ENCODE peak calls at places on chromosomes 11 and 22, in four cellular contexts. One of them, this sample, is unnamed.

GRCh38 chr11:83566948-83567347 is 280.8 kb upstream of the CCDC90B start:
- DNase-seq in WTC11: no peak
- DNase-seq in HepG2: no peak
- DNase-seq in K562: no peak
- DNase-seq in this sample: no peak

GRCh38 chr11:47464479-47464878 is 15.5 kb upstream of the RAPSN start:
- DNase-seq in WTC11: peak; percentile 20
- DNase-seq in HepG2: no peak
- DNase-seq in K562: no peak
- DNase-seq in this sample: no peak

GRCh38 chr11:57500526-57500925 is 15.0 kb downstream of the SLC43A1 start:
- DNase-seq in WTC11: no peak
- DNase-seq in HepG2: no peak
- DNase-seq in K562: no peak
- DNase-seq in this sample: no peak

GRCh38 chr11:124511739-124512138 is 31.7 kb downstream of the OR8B12 start:
- DNase-seq in WTC11: no peak
- DNase-seq in HepG2: no peak
- DNase-seq in K562: no peak
- DNase-seq in this sample: no peak

GRCh38 chr11:62922653-62923371 is 1.6 kb upstream of the CHRM1 start:
- DNase-seq in WTC11: peak; percentile 75
- DNase-seq in HepG2: no peak
- DNase-seq in K562: peak; percentile 79
- DNase-seq in this sample: no peak

GRCh38 chr11:79794484-79795393 is 353.9 kb upstream of the TENM4 start:
- DNase-seq in WTC11: no peak
- DNase-seq in HepG2: no peak
- DNase-seq in K562: no peak
- DNase-seq in this sample: no peak

GRCh38 chr22:50304528-50305392 is 2.7 kb downstream of the PLXNB2 start:
- DNase-seq in WTC11: no peak
- DNase-seq in HepG2: no peak
- DNase-seq in K562: peak; percentile 59
- DNase-seq in this sample: no peak

GRCh38 chr11:40286137-40286536 is 1173.3 kb downstream of the LRRC4C start:
- DNase-seq in WTC11: no peak
- DNase-seq in HepG2: no peak
- DNase-seq in K562: no peak
- DNase-seq in this sample: no peak

GRCh38 chr11:12842933-12843636 is 166.0 kb upstream of the RASSF10 start:
- DNase-seq in WTC11: no peak
- DNase-seq in HepG2: no peak
- DNase-seq in K562: peak; percentile 75
- DNase-seq in this sample: no peak

GRCh38 chr11:59669611-59670009 is 773 bp upstream of the PATL1 start:
- DNase-seq in WTC11: peak; percentile 26
- DNase-seq in HepG2: no peak
- DNase-seq in K562: no peak
- DNase-seq in this sample: no peak

GRCh38 chr22:38843201-38843715 is 570 bp downstream of the NPTXR start:
- DNase-seq in WTC11: peak; percentile 60
- DNase-seq in HepG2: peak; percentile 39
- DNase-seq in K562: peak; percentile 52
- DNase-seq in this sample: no peak

GRCh38 chr22:36107436-36107835 is 53.1 kb downstream of the APOL3 start:
- DNase-seq in WTC11: no peak
- DNase-seq in HepG2: no peak
- DNase-seq in K562: no peak
- DNase-seq in this sample: no peak

GRCh38 chr11:12066056-12066798 is 44.2 kb upstream of the MICAL2 start:
- DNase-seq in WTC11: no peak
- DNase-seq in HepG2: peak; percentile 94
- DNase-seq in K562: peak; percentile 34
- DNase-seq in this sample: no peak

GRCh38 chr22:40008726-40009125 is 14.0 kb downstream of the FAM83F start:
- DNase-seq in WTC11: no peak
- DNase-seq in HepG2: no peak
- DNase-seq in K562: no peak
- DNase-seq in this sample: no peak

GRCh38 chr22:36644333-36644757 is 59.2 kb downstream of the CACNG2 start:
- DNase-seq in WTC11: peak; percentile 59
- DNase-seq in HepG2: peak; percentile 51
- DNase-seq in K562: peak; percentile 38
- DNase-seq in this sample: no peak

GRCh38 chr11:45105233-45105992 is 41.0 kb upstream of the PRDM11 start:
- DNase-seq in WTC11: peak; percentile 87
- DNase-seq in HepG2: peak; percentile 40
- DNase-seq in K562: peak; percentile 75
- DNase-seq in this sample: no peak

GRCh38 chr11:45106440-45106839 is 40.0 kb upstream of the PRDM11 start:
- DNase-seq in WTC11: no peak
- DNase-seq in HepG2: no peak
- DNase-seq in K562: no peak
- DNase-seq in this sample: no peak

GRCh38 chr11:45108070-45109064 is 38.1 kb upstream of the PRDM11 start:
- DNase-seq in WTC11: no peak
- DNase-seq in HepG2: no peak
- DNase-seq in K562: no peak
- DNase-seq in this sample: no peak

GRCh38 chr11:45106006-45106405 is 40.4 kb upstream of the PRDM11 start:
- DNase-seq in WTC11: no peak
- DNase-seq in HepG2: no peak
- DNase-seq in K562: no peak
- DNase-seq in this sample: no peak

DNA sequence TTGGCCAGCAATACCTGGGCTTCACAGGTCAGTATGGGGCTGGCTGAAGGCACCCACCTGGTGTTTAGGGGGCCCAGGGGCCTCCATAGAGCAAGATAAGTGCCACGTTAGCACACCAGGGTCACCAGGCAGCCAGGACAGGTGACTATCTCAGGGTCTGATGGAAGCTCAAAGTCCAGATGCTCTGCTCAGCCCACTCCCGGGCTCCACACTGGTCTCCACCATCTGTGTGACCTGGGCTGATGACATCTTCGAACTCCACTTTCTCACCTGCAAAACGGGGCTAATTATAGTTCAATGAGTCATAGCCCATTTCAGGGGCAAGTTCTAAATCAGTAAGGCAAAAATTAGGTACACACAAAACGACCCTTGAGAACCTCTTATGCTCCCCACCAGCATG is 39.4 kb upstream of the PRDM11 start:
- DNase-seq in WTC11: no peak
- DNase-seq in HepG2: peak; percentile 13
- DNase-seq in K562: no peak
- DNase-seq in this sample: no peak
- TF ChIP-seq TCF7 in WTC11: no peak
- TF ChIP-seq TCF7 in HepG2: no peak
- TF ChIP-seq TCF7 in K562: no peak
- TF ChIP-seq TCF7 in this sample: no peak

GRCh38 chr11:71504526-71504925 is 22.5 kb upstream of the KRTAP5-7 start:
- DNase-seq in WTC11: no peak
- DNase-seq in HepG2: no peak
- DNase-seq in K562: no peak
- DNase-seq in this sample: no peak

GRCh38 chr11:71501071-71501985 is 25.7 kb upstream of the KRTAP5-7 start:
- DNase-seq in WTC11: no peak
- DNase-seq in HepG2: no peak
- DNase-seq in K562: no peak
- DNase-seq in this sample: no peak

GRCh38 chr11:71502026-71502425 is 25.0 kb upstream of the KRTAP5-7 start:
- DNase-seq in WTC11: no peak
- DNase-seq in HepG2: no peak
- DNase-seq in K562: no peak
- DNase-seq in this sample: no peak

GRCh38 chr11:71505001-71505400 is 22.1 kb upstream of the KRTAP5-7 start:
- DNase-seq in WTC11: no peak
- DNase-seq in HepG2: no peak
- DNase-seq in K562: no peak
- DNase-seq in this sample: no peak

DNA sequence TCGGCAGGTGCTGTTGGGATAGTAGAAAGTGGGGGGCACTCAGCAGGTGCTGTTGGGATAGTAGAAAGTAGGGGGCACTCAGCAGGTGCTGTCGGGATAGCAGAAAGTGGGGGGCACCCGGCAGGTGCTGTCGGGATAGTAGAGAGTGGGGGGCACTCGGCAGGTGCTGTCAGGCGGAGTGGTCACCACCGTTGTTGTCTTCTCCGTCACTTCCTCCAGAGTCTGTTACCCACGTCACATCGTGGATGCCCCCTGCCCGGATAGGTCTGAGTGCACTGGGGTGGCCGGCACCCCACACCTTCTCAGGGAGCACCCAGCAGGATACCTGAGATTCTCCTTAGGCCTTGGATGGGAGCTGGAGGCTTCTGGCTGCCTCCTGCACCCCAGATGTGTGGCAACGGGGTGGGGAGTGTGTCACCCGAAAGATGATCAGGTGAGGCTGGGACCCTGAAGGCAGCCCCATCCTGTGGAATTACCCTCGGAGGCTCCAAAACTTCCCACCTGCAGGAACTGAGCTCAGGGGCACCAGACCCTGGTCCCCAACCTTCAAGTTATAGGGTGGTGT is 24.1 kb upstream of the KRTAP5-7 start:
- DNase-seq in WTC11: no peak
- DNase-seq in HepG2: no peak
- DNase-seq in K562: no peak
- DNase-seq in this sample: no peak
- TF ChIP-seq TCF7 in WTC11: no peak
- TF ChIP-seq TCF7 in HepG2: no peak
- TF ChIP-seq TCF7 in K562: no peak
- TF ChIP-seq TCF7 in this sample: no peak

GRCh38 chr11:113519989-113520613 is 44.9 kb upstream of the DRD2 start:
- DNase-seq in WTC11: no peak
- DNase-seq in HepG2: no peak
- DNase-seq in K562: no peak
- DNase-seq in this sample: no peak

GRCh38 chr11:113518716-113519495 is 43.7 kb upstream of the DRD2 start:
- DNase-seq in WTC11: no peak
- DNase-seq in HepG2: no peak
- DNase-seq in K562: no peak
- DNase-seq in this sample: no peak

DNA sequence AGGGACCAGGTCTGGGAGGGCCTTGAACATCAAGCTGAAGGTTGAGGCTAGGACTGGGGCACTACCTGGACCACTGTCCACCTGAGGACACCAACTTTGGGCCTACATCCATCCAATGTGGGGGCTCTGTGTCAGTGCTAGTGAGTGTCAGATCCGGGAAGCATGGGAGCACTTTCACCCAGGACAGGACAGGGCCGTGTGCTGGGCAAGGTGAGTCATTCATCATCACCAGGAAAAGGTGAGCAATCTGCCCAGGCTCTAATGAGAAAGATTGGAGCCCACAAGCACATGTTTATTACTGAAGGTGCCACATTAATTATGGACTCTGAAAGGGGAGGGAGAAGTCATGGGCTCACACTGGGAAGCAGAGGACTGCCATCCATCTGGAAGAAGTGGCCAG is 39.7 kb upstream of the DRD2 start:
- DNase-seq in WTC11: no peak
- DNase-seq in HepG2: no peak
- DNase-seq in K562: no peak
- DNase-seq in this sample: no peak
- TF ChIP-seq TCF7 in WTC11: no peak
- TF ChIP-seq TCF7 in HepG2: no peak
- TF ChIP-seq TCF7 in K562: no peak
- TF ChIP-seq TCF7 in this sample: no peak

DNA sequence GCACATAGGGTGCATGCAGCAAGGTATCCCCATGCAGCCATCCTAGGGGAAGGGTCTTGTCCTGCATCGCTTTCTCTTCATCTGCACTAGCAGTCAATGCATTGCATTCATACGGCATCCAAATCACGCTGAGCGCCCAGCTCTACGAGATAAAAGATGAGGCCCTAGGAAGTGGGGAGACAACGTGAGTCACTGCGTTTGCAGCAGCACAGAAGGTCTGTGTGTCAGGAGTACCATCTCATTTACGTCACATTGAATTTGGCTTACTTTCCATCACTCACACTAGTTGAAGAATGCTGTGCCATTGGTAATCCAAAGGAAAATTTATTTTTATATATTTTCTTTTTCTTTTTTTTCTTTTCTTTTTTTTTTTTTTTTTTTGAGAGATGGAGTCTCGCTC is 2.5 kb upstream of the ST14 start:
- DNase-seq in WTC11: no peak
- DNase-seq in HepG2: no peak
- DNase-seq in K562: no peak
- DNase-seq in this sample: no peak
- TF ChIP-seq TCF7 in WTC11: no peak
- TF ChIP-seq TCF7 in HepG2: no peak
- TF ChIP-seq TCF7 in K562: no peak
- TF ChIP-seq TCF7 in this sample: no peak

GRCh38 chr11:110312670-110313069 is 16.3 kb upstream of the RDX start:
- DNase-seq in WTC11: no peak
- DNase-seq in HepG2: no peak
- DNase-seq in K562: no peak
- DNase-seq in this sample: no peak

GRCh38 chr11:110308071-110308470 is 11.7 kb upstream of the RDX start:
- DNase-seq in WTC11: no peak
- DNase-seq in HepG2: no peak
- DNase-seq in K562: no peak
- DNase-seq in this sample: no peak

GRCh38 chr11:110314366-110315095 is 18.1 kb upstream of the RDX start:
- DNase-seq in WTC11: no peak
- DNase-seq in HepG2: no peak
- DNase-seq in K562: no peak
- DNase-seq in this sample: no peak

GRCh38 chr11:110317516-110317932 is 21.1 kb upstream of the RDX start:
- DNase-seq in WTC11: no peak
- DNase-seq in HepG2: no peak
- DNase-seq in K562: peak; percentile 65
- DNase-seq in this sample: no peak

DNA sequence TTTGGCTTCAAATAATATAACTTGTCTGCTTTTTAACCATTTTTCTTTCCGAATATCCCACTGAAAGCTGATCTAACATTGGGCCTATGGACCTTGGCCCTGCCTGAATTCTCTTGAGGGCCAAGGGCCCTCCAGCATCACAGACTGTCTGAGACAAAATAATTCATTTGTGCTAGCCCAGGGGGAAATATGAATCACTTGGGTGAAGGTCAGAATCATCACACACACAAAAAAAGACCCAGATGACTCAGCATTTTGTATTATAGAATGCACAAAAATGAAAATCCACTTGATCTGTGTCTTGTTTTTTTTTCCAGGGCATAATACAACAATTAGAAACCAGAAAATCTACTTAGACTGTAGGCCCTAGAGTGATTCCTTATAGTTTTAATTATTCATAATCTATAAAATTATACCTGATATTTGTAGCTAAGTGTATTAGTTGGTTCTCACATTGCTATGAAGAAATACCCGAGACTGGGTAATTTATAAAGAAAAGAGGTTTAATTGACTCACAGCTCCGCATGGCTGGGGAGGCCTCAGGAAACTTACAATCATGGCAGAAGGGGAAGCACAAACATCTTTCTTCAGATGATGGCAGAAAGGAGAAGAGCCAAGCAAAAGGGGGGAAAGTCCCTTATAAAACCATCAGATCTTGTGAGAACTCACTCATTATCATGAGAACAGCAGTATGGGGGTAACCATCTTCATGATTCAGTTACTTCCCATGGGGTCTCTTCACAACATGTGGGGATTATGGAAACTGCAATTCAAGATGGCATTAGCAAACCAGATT is 15.6 kb upstream of the RDX start:
- DNase-seq in WTC11: no peak
- DNase-seq in HepG2: no peak
- DNase-seq in K562: peak; percentile 29
- DNase-seq in this sample: no peak
- TF ChIP-seq TCF7 in WTC11: no peak
- TF ChIP-seq TCF7 in HepG2: no peak
- TF ChIP-seq TCF7 in K562: no peak
- TF ChIP-seq TCF7 in this sample: no peak

This sample was measured in GM12878.